ENCODE peak calls at places on chromosomes 4 and X, in seven cellular contexts. P is cardiac fibroblast; J is bronchial epithelial cell; H is AG04449; K is sciatic nerve; V is fibroblast of the conjunctiva; W is stimulated activated CD8-positive, alpha-beta memory T cell treated with anti-CD3 and anti-CD28 coated beads, Interleukin-12 subunit alpha, Interleukin-12 subunit beta, amount 100 ng/mL, for 1 hour. A is an unnamed sample.
A peak's percentile ranks its signal among the peaks of the same experiment; 100 is the strongest.

GRCh38 chr4:156255205-156255604 is 301.5 kb upstream of the CTSO start:
- DNase-seq in P (no peak), J (no peak), H (no peak), K (no peak), V (no peak), W (no peak), A (no peak)

GRCh38 chrX:129755779-129756650 is 17.2 kb downstream of the XPNPEP2 start:
- DNase-seq in P (no peak), J (no peak), H (no peak), K (no peak), V (no peak), W (no peak), A (no peak)

GRCh38 chrX:70013483-70014222 is 36.1 kb downstream of the AWAT2 start:
- DNase-seq in P (peak; percentile 83), J (no peak), H (no peak), K (no peak), V (peak; percentile 22), W (no peak), A (no peak)

GRCh38 chr4:21885770-21886169 is 62.8 kb downstream of the KCNIP4 start:
- DNase-seq in P (no peak), J (no peak), H (no peak), K (no peak), V (no peak), W (no peak), A (no peak)

GRCh38 chrX:116289592-116289991 is 119.0 kb downstream of the AGTR2 start:
- DNase-seq in P (no peak), J (no peak), H (no peak), K (no peak), V (no peak), W (no peak), A (no peak)

GRCh38 chr4:173170210-173170778 is 1.7 kb downstream of the GALNT7 start:
- DNase-seq in P (peak; percentile 20), J (no peak), H (no peak), K (no peak), V (no peak), W (no peak), A (no peak)

GRCh38 chr4:75908555-75908954 is 6.3 kb upstream of the PPEF2 start:
- DNase-seq in P (peak; percentile 65), J (no peak), H (no peak), K (no peak), V (no peak), W (no peak), A (no peak)

GRCh38 chr4:85823295-85823694 is 348.3 kb downstream of the ARHGAP24 start:
- DNase-seq in P (no peak), J (peak; percentile 55), H (no peak), K (no peak), V (peak; percentile 44), W (no peak), A (no peak)

GRCh38 chr4:23999714-24000113 is 109.9 kb upstream of the PPARGC1A start:
- DNase-seq in P (no peak), J (peak; percentile 25), H (no peak), K (no peak), V (no peak), W (no peak), A (no peak)

A was measured in astrocyte of the cerebellum.